ENCODE peak calls at places on chromosome 14, in four cellular contexts. X is activated CD8-positive, alpha-beta memory T cell treated with anti-CD3 and anti-CD28 coated beads for 1 hour; V is GM20000; Z is cardiac muscle cell. L is an unnamed sample.

GRCh38 chr14:61940669-61941420 is 178.6 kb downstream of the SNAPC1 start:
- DNase-seq in Z (no peak), V (no peak), X (no peak), L (no peak)

GRCh38 chr14:61653507-61653906 is 41.8 kb upstream of the HIF1A start:
- DNase-seq in Z (peak; percentile 84), X (no peak), V (no peak), L (no peak)

GRCh38 chr14:60637490-60638452 is 11.5 kb downstream of the SIX1 start:
- DNase-seq in V (peak; percentile 25), X (no peak), Z (peak; percentile 40), L (no peak)

GRCh38 chr14:99257673-99258221 is 14.2 kb downstream of the BCL11B start:
- DNase-seq in Z (no peak), X (no peak), V (no peak), L (no peak)

GRCh38 chr14:55399183-55399582 is 12.4 kb downstream of the ATG14 start:
- DNase-seq in V (no peak), Z (no peak), X (no peak), L (no peak)

GRCh38 chr14:48937796-48938195 is 648.4 kb downstream of the RPS29 start:
- DNase-seq in X (no peak), Z (peak; percentile 12), V (no peak), L (no peak)

GRCh38 chr14:105067969-105068301 is 2.7 kb upstream of the GPR132 start:
- DNase-seq in Z (no peak), V (no peak), X (no peak), L (no peak)

GRCh38 chr14:94689218-94689984 is 77.2 kb downstream of the SERPINA3 start:
- DNase-seq in V (peak; percentile 79), X (peak; percentile 35), Z (peak; percentile 71), L (peak; percentile 58)

GRCh38 chr14:63248211-63248610 is 44.0 kb downstream of the RHOJ start:
- DNase-seq in V (no peak), X (no peak), Z (peak; percentile 72), L (no peak)

GRCh38 chr14:104245075-104245474 is 106.7 kb downstream of the KIF26A start:
- DNase-seq in X (no peak), Z (no peak), V (no peak), L (no peak)

GRCh38 chr14:24665440-24665991 is 31.5 kb upstream of the GZMB start:
- DNase-seq in X (no peak), V (peak; percentile 63), Z (no peak), L (no peak)

GRCh38 chr14:29587761-29588160 is 339.9 kb downstream of the PRKD1 start:
- DNase-seq in Z (peak; percentile 68), V (no peak), X (no peak), L (no peak)

GRCh38 chr14:61973981-61974380 is 211.8 kb downstream of the SNAPC1 start:
- DNase-seq in Z (peak; percentile 18), X (no peak), V (no peak), L (no peak)

GRCh38 chr14:20998674-20999366 is at the start of gene SLC39A2:
- DNase-seq in X (no peak), V (no peak), Z (peak; percentile 81), L (no peak)

GRCh38 chr14:99930420-99931274 is 134.6 kb upstream of the EVL start:
- DNase-seq in X (no peak), Z (no peak), V (peak; percentile 69), L (no peak)